ENCODE peak calls at places on chromosome 22, in six cellular contexts. O is neural crest cell, B is nephron progenitor cell, V is AG04450, T is MM.1S, S is OCI-LY7. M is an unnamed sample.

GRCh38 chr22:40385041-40385782 is 14.8 kb downstream of the SGSM3 start:
- DNase-seq in T (peak), V (no peak), S (peak), O (no peak), B (no peak), M (no peak)

GRCh38 chr22:43704051-43704450 is 108.1 kb downstream of the EFCAB6 start:
- DNase-seq in S (no peak), T (no peak), V (no peak), B (no peak), O (no peak), M (no peak)

GRCh38 chr22:32836286-32836859 is 34.9 kb downstream of the TIMP3 start:
- DNase-seq in T (peak), V (no peak), O (no peak), B (no peak), S (peak), M (no peak)

GRCh38 chr22:26499188-26499703 is 13.0 kb downstream of the TFIP11 start:
- DNase-seq in T (no peak), V (no peak), B (no peak), S (no peak), O (no peak), M (no peak)

GRCh38 chr22:26502688-26503561 is 9.3 kb downstream of the TFIP11 start:
- DNase-seq in B (peak), O (peak), V (no peak), S (peak), T (peak), M (no peak)

GRCh38 chr22:44151661-44152060 is 29.1 kb upstream of the PARVG start:
- DNase-seq in S (no peak), T (no peak), B (no peak), V (peak), O (no peak), M (no peak)

GRCh38 chr22:41968601-41969000 is 642 bp upstream of the SEPTIN3 start:
- DNase-seq in T (no peak), S (no peak), V (no peak), O (no peak), B (no peak), M (no peak)

GRCh38 chr22:33921576-33922181 is 1.4 kb upstream of the LARGE1 start:
- DNase-seq in V (peak), B (peak), T (peak), O (peak), S (peak), M (peak)

GRCh38 chr22:20979243-20979809 is 2.8 kb upstream of the LZTR1 start:
- DNase-seq in S (no peak), B (peak), O (peak), V (peak), T (no peak), M (no peak)

GRCh38 chr22:25900880-25901279 is 158.9 kb downstream of the MYO18B start:
- DNase-seq in O (no peak), S (no peak), T (no peak), V (no peak), B (no peak), M (no peak)

GRCh38 chr22:40238425-40239344 is 61.0 kb downstream of the TNRC6B start:
- DNase-seq in V (peak), O (no peak), T (no peak), B (no peak), S (no peak), M (no peak)

GRCh38 chr22:17086301-17086700 is 1.5 kb downstream of the IL17RA start:
- DNase-seq in S (no peak), V (no peak), O (no peak), B (no peak), T (no peak), M (no peak)

GRCh38 chr22:42993651-42994275 is 21.2 kb downstream of the PACSIN2 start:
- DNase-seq in T (no peak), S (no peak), O (no peak), B (no peak), V (no peak), M (no peak)

GRCh38 chr22:41766476-41766875 is 34.0 kb upstream of the CCDC134 start:
- DNase-seq in V (no peak), O (no peak), T (no peak), B (no peak), S (no peak), M (no peak)

GRCh38 chr22:17536269-17536668 is 27.0 kb upstream of the SLC25A18 start:
- DNase-seq in S (no peak), V (no peak), B (no peak), T (no peak), O (no peak), M (no peak)

GRCh38 chr22:29314074-29314473 is 1.4 kb downstream of the RASL10A start:
- DNase-seq in O (no peak), B (no peak), S (no peak), V (no peak), T (no peak), M (no peak)

GRCh38 chr22:17302616-17303015 is 66.6 kb upstream of the CECR2 start:
- DNase-seq in B (no peak), V (no peak), T (no peak), O (no peak), S (no peak), M (no peak)

GRCh38 chr22:25054943-25055511 is 102.5 kb downstream of the KIAA1671 start:
- DNase-seq in B (no peak), O (no peak), T (no peak), V (no peak), S (no peak), M (no peak)

DNA sequence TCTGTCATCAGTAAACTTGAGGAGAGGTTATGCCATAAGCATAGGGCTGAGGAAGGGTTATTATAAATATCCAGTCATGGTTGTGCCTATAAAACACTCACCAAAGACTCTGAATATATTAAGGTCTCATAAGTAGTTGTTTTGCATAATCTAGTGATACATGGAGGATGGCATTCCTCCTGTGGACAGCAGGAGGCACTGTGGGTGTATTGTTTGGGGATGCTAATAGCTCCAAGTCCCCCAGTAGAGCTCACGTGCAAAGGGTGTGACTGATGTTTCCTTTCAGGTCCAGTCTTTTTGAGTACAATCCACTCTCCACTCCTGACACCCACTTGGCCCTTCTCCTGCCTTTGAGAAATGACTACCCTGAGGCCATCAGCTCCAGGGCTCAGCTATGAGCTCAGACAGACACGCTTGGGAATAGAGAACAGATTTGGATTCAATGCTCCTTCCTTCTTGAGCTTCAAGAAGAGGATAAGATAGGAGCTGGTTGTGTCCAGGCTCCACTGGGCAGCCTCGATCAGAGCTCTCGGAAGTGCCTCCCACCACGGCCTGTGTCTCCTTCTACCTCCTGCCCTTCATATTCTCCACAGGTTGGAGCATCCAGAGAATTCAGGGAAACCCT is 85.2 kb upstream of the IGLL5 start:
- DNase-seq in S (peak), O (no peak), V (no peak), B (no peak), T (peak), M (no peak)
- TF ChIP-seq CTCF in S (peak), O (peak), V (peak), B (peak), T (peak), M (peak)

DNA sequence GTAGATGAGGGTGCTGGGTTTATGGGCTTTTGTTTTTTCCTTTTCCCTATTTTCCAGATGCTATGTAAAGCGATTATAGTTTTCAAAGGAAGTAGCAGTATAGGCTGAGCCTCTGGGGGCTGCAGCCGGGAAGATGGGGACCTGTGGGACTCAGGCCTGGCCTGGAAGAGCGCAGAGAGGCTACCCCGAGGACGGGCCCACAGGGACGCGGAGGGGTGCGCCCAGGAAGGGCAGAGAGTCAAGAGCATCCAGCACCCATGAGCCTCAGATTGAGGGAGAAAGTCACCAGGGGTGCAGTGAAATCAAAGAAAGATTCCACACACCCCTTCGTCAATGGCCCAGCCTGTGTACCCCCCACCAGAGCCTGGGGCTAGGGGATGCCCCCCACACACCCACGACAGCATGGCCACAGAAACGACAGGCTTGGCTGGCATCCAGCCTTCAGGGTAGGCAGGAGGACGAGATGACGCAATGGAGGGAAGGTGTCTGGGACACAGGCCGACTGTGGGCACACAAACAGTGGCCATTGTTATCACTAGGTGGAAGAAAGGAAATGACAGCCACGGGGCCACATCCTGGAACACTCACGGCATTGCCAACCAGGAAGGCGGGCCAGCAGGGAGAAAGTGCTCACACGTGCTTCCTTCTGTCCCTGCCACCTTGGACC is 9.0 kb downstream of the PLA2G6 start:
- DNase-seq in V (no peak), B (no peak), O (no peak), S (no peak), T (no peak), M (no peak)
- TF ChIP-seq CTCF in V (no peak), B (no peak), O (no peak), S (no peak), T (no peak), M (no peak)

GRCh38 chr22:46444390-46444854 is 93.0 kb downstream of the CELSR1 start:
- DNase-seq in V (no peak), B (no peak), S (no peak), O (no peak), T (no peak), M (no peak)
- TF ChIP-seq CTCF in V (peak), B (no peak), S (no peak), O (no peak), T (no peak), M (no peak)

DNA sequence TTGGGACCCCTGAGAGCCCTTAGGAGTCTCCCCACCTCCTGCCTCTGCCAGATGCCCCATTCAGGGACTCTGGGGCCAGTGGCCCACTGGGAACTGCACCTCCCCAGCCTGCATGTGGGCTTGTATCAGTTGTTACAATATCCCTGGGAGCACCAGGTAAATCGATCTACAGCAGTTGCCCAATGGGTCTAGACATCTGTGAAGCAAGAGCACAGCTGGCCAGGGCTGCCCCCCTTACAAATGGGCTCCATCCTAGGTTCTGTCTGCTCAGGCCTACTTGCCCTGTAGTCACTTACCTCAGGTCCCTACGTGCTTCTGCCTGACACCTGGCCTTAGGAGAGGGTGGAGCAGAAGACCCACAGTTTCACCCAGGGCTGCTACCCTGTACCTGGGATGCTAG is 62.7 kb downstream of the HIRA start:
- DNase-seq in V (no peak), T (no peak), S (no peak), B (no peak), O (no peak), M (peak)
- TF ChIP-seq CTCF in V (no peak), T (no peak), S (no peak), B (no peak), O (no peak), M (no peak)

DNA sequence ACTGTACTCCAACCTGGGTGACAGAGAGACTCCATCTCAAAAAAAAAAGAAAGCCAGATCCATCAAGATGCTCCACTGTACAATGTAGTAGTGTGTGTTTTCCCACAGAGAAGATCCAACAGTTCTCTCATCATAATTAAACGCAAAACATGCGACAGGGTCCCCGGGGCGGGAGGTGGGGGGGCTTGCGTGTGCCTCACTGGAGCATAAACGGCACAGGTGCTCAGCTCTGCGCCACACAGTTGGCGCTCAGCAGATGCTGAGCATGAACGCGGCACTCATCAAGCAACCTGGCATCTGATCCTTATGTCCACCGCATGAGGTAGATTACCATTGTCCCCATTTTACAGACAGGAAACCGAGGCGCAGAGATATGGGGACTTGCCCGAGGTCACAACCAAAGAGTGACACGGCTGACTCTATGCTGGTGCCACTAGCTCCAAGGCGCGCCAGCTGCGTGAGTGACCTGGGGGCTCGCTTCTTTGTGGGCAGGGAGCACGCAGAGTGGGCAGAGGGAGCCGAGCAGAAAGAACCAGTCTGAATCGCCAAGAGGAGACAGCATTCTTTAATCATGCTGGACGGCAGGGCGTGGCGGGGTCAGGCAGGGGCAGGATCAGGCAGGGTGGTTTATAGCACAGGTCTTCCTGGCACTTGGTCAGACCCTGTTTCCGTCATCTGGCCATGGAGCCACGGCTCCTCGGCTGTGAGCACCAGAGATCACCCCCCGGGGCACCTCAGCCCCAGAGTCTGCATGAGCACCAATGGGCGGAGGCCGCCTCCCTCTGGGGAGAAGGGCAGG is 8.2 kb downstream of the C1QTNF6 start:
- DNase-seq in B (no peak), S (no peak), T (no peak), V (no peak), O (no peak), M (no peak)
- TF ChIP-seq CTCF in B (no peak), S (no peak), T (no peak), V (no peak), O (no peak), M (no peak)

GRCh38 chr22:22111983-22112382 is 129.4 kb upstream of the TOP3B start:
- DNase-seq in V (no peak), B (no peak), S (no peak), T (no peak), O (no peak), M (no peak)

GRCh38 chr22:22109693-22110466 is 127.3 kb upstream of the TOP3B start:
- DNase-seq in B (no peak), S (peak), V (no peak), O (no peak), T (no peak), M (no peak)

GRCh38 chr22:22112533-22113294 is 130.1 kb upstream of the TOP3B start:
- DNase-seq in O (no peak), B (no peak), S (no peak), T (no peak), V (no peak), M (no peak)

GRCh38 chr22:22110548-22111266 is 128.1 kb upstream of the TOP3B start:
- DNase-seq in V (peak), B (peak), O (peak), S (peak), T (peak), M (no peak)

GRCh38 chr22:22111267-22111751 is 128.7 kb upstream of the TOP3B start:
- DNase-seq in B (no peak), V (peak), S (peak), T (no peak), O (no peak), M (no peak)
- TF ChIP-seq CTCF in B (no peak), V (no peak), S (no peak), T (no peak), O (no peak), M (peak)

GRCh38 chr22:49881856-49882255 is 28.2 kb downstream of the ZBED4 start:
- DNase-seq in V (no peak), O (no peak), B (no peak), S (no peak), T (peak), M (no peak)

GRCh38 chr22:49884075-49884474 is 30.4 kb downstream of the ZBED4 start:
- DNase-seq in T (no peak), B (no peak), S (no peak), O (no peak), V (no peak), M (no peak)

GRCh38 chr22:49883294-49883640 is 29.6 kb downstream of the ZBED4 start:
- DNase-seq in S (no peak), B (no peak), V (no peak), T (no peak), O (no peak), M (no peak)

GRCh38 chr22:49884503-49885260 is 31.0 kb downstream of the ZBED4 start:
- DNase-seq in T (no peak), V (no peak), B (no peak), S (no peak), O (no peak), M (no peak)

GRCh38 chr22:49882519-49883293 is 29.1 kb downstream of the ZBED4 start:
- DNase-seq in V (no peak), O (no peak), B (no peak), T (no peak), S (no peak), M (no peak)
- TF ChIP-seq CTCF in V (no peak), O (no peak), B (no peak), T (no peak), S (no peak), M (no peak)

GRCh38 chr22:37929390-37929789 is 23.3 kb downstream of the MICALL1 start:
- DNase-seq in S (no peak), T (no peak), B (no peak), O (no peak), V (no peak), M (no peak)

GRCh38 chr22:37930952-37931440 is 22.4 kb downstream of the C22orf23 start:
- DNase-seq in V (no peak), O (no peak), T (no peak), S (no peak), B (no peak), M (no peak)

GRCh38 chr22:37931893-37932389 is 21.5 kb downstream of the C22orf23 start:
- DNase-seq in S (peak), O (no peak), V (no peak), T (no peak), B (no peak), M (no peak)

GRCh38 chr22:37932401-37932800 is 21.0 kb downstream of the C22orf23 start:
- DNase-seq in V (no peak), S (no peak), T (no peak), B (no peak), O (no peak), M (no peak)

GRCh38 chr22:37930270-37930951 is 23.0 kb downstream of the C22orf23 start:
- DNase-seq in T (peak), S (peak), V (no peak), B (no peak), O (no peak), M (no peak)
- TF ChIP-seq CTCF in T (peak), S (peak), V (peak), B (peak), O (peak), M (peak)